ENCODE peak calls at places on chromosome 6, in eight cellular contexts. D is HFFc6; I is astrocyte; W is activated gamma-delta T cell; V is activated CD8-positive, alpha-beta memory T cell treated with anti-CD3 and anti-CD28 coated beads, Interleukin-2, amount 10 ng/mL, durations not matched to agents 7 days and 5 days; U is effector CD4-positive, alpha-beta T cell; R is brain microvascular endothelial cell; J is cardiac septum. M is an unnamed sample.

GRCh38 chr6:10558575-10558974 is 37.4 kb downstream of the GCNT2 start:
- DNase-seq in D (no peak), I (no peak), W (no peak), V (no peak), U (no peak), R (no peak), J (no peak), M (peak)

GRCh38 chr6:9540126-9540525 is 874.7 kb downstream of the TFAP2A start:
- DNase-seq in D (no peak), I (peak), W (no peak), V (no peak), U (no peak), R (no peak), J (no peak), M (no peak)

GRCh38 chr6:21582651-21583050 is 10.9 kb upstream of the SOX4 start:
- DNase-seq in D (peak), I (no peak), W (no peak), V (no peak), U (no peak), R (no peak), J (no peak), M (no peak)

GRCh38 chr6:44062105-44062770 is 65.0 kb downstream of the MRPL14 start:
- DNase-seq in D (no peak), I (no peak), W (no peak), V (no peak), U (no peak), R (no peak), J (no peak), M (no peak)

GRCh38 chr6:109224107-109224875 is 129.0 kb downstream of the CEP57L1 start:
- DNase-seq in D (no peak), I (no peak), W (no peak), V (no peak), U (no peak), R (no peak), J (no peak), M (no peak)

GRCh38 chr6:15462717-15463525 is 199.9 kb downstream of the DTNBP1 start:
- DNase-seq in D (peak), I (peak), W (no peak), V (no peak), U (no peak), R (no peak), J (no peak), M (no peak)

GRCh38 chr6:128821116-128821515 is 61.8 kb upstream of the LAMA2 start:
- DNase-seq in D (no peak), I (no peak), W (no peak), V (no peak), U (no peak), R (no peak), J (no peak), M (no peak)

GRCh38 chr6:45667265-45667664 is 289.5 kb upstream of the SUPT3H start:
- DNase-seq in D (no peak), I (no peak), W (no peak), V (no peak), U (no peak), R (no peak), J (no peak), M (no peak)

GRCh38 chr6:21158873-21159272 is 434.7 kb upstream of the SOX4 start:
- DNase-seq in D (no peak), I (no peak), W (no peak), V (no peak), U (no peak), R (no peak), J (no peak), M (no peak)

GRCh38 chr6:167643223-167643622 is 183.5 kb upstream of the AFDN start:
- DNase-seq in D (no peak), I (no peak), W (no peak), V (no peak), U (no peak), R (no peak), J (no peak), M (no peak)

GRCh38 chr6:26322645-26323482 is 42.1 kb upstream of the BTN3A2 start:
- DNase-seq in D (peak), I (peak), W (no peak), V (peak), U (peak), R (peak), J (no peak), M (no peak)

GRCh38 chr6:11392778-11393507 is 144.6 kb upstream of the TMEM170B start:
- DNase-seq in D (no peak), I (no peak), W (no peak), V (no peak), U (no peak), R (peak), J (no peak), M (no peak)

GRCh38 chr6:16583151-16583762 is 178.0 kb downstream of the ATXN1 start:
- DNase-seq in D (no peak), I (no peak), W (no peak), V (no peak), U (no peak), R (no peak), J (no peak), M (no peak)

GRCh38 chr6:112409311-112409710 is 62.2 kb downstream of the RFPL4B start:
- DNase-seq in D (no peak), I (no peak), W (no peak), V (no peak), U (no peak), R (peak), J (no peak), M (no peak)

GRCh38 chr6:42281570-42281969 is 63.9 kb upstream of the MRPS10 start:
- DNase-seq in D (no peak), I (no peak), W (no peak), V (peak), U (no peak), R (no peak), J (no peak), M (no peak)

GRCh38 chr6:154605207-154605877 is 94.9 kb upstream of the CNKSR3 start:
- DNase-seq in D (no peak), I (peak), W (no peak), V (no peak), U (no peak), R (no peak), J (no peak), M (no peak)

GRCh38 chr6:71238351-71238750 is 50.3 kb upstream of the OGFRL1 start:
- DNase-seq in D (peak), I (peak), W (no peak), V (no peak), U (no peak), R (peak), J (no peak), M (no peak)

GRCh38 chr6:145704153-145704781 is 31.1 kb downstream of the EPM2A start:
- DNase-seq in D (peak), I (no peak), W (no peak), V (no peak), U (no peak), R (no peak), J (no peak), M (no peak)

GRCh38 chr6:34059136-34059731 is 86.7 kb downstream of the GRM4 start:
- DNase-seq in D (no peak), I (no peak), W (no peak), V (no peak), U (no peak), R (no peak), J (no peak), M (no peak)

GRCh38 chr6:46453221-46453620 is 38.0 kb downstream of the RCAN2 start:
- DNase-seq in D (peak), I (peak), W (no peak), V (no peak), U (no peak), R (peak), J (no peak), M (no peak)

GRCh38 chr6:42709871-42710270 is 12.5 kb downstream of the PRPH2 start:
- DNase-seq in D (no peak), I (no peak), W (no peak), V (no peak), U (no peak), R (no peak), J (no peak), M (no peak)

GRCh38 chr6:3227363-3228045 is at the start of gene TUBB2B:
- DNase-seq in D (no peak), I (peak), W (no peak), V (no peak), U (no peak), R (no peak), J (no peak), M (peak)

GRCh38 chr6:24910331-24910849 is 25.4 kb downstream of the RIPOR2 start:
- DNase-seq in D (no peak), I (no peak), W (no peak), V (peak), U (no peak), R (no peak), J (no peak), M (no peak)

GRCh38 chr6:33677153-33677660 is 34.3 kb downstream of the UQCC2 start:
- DNase-seq in D (peak), I (no peak), W (no peak), V (no peak), U (no peak), R (no peak), J (no peak), M (no peak)

GRCh38 chr6:23445157-23445710 is 680.8 kb upstream of the NRSN1 start:
- DNase-seq in D (no peak), I (peak), W (no peak), V (no peak), U (no peak), R (no peak), J (no peak), M (no peak)

GRCh38 chr6:118319890-118320289 is 228.2 kb upstream of the PLN start:
- DNase-seq in D (no peak), I (no peak), W (no peak), V (no peak), U (no peak), R (no peak), J (no peak), M (no peak)

GRCh38 chr6:129203190-129203900 is 320.4 kb downstream of the LAMA2 start:
- DNase-seq in D (no peak), I (peak), W (no peak), V (no peak), U (no peak), R (no peak), J (no peak), M (no peak)

GRCh38 chr6:106514281-106514885 is 114.9 kb downstream of the RTN4IP1 start:
- DNase-seq in D (no peak), I (no peak), W (no peak), V (no peak), U (no peak), R (no peak), J (no peak), M (no peak)

GRCh38 chr6:141103246-141103645 is 1029.5 kb upstream of the GJE1 start:
- DNase-seq in D (peak), I (peak), W (no peak), V (no peak), U (no peak), R (no peak), J (no peak), M (no peak)

GRCh38 chr6:168873266-168873665 is 380.4 kb downstream of the THBS2 start:
- DNase-seq in D (no peak), I (no peak), W (no peak), V (no peak), U (no peak), R (no peak), J (no peak), M (no peak)

GRCh38 chr6:90169328-90169886 is 127.2 kb downstream of the BACH2 start:
- DNase-seq in D (no peak), I (peak), W (no peak), V (no peak), U (no peak), R (no peak), J (no peak), M (no peak)

GRCh38 chr6:106334646-106335448 is 9.3 kb upstream of the ATG5 start:
- DNase-seq in D (peak), I (peak), W (no peak), V (peak), U (peak), R (peak), J (no peak), M (peak)